ENCODE peak calls at places on chromosomes 2 and 18, in four cellular contexts. Q is CD4-positive, alpha-beta T cell; D is colonic mucosa; M is sigmoid colon. E is an unnamed sample.

GRCh38 chr2:101556033-101556459 is 81.1 kb upstream of the RFX8 start:
- DNase-seq in Q (no peak), D (no peak), M (no peak), E (no peak)

GRCh38 chr2:121149384-121149783 is 135.6 kb downstream of the TFCP2L1 start:
- DNase-seq in Q (no peak), D (no peak), M (no peak), E (no peak)

GRCh38 chr2:202178342-202178958 is 59.9 kb downstream of the SUMO1 start:
- DNase-seq in M (peak), D (peak), Q (peak), E (peak)

GRCh38 chr2:74250189-74250631 is 51.8 kb downstream of the MTHFD2 start:
- DNase-seq in D (peak), M (no peak), Q (peak), E (peak)

GRCh38 chr2:9768388-9768787 is 74.9 kb upstream of the TAF1B start:
- DNase-seq in D (no peak), M (no peak), Q (no peak), E (peak)

GRCh38 chr18:32389868-32390267 is 80.8 kb downstream of the GAREM1 start:
- DNase-seq in M (no peak), Q (no peak), D (peak), E (no peak)

GRCh38 chr2:191032588-191033429 is 18.8 kb upstream of the STAT1 start:
- DNase-seq in Q (no peak), D (no peak), M (no peak), E (no peak)

GRCh38 chr2:64779117-64779690 is 125.5 kb upstream of the SERTAD2 start:
- DNase-seq in M (no peak), D (no peak), Q (no peak), E (no peak)

GRCh38 chr2:14520385-14520945 is 112.1 kb upstream of the LRATD1 start:
- DNase-seq in D (no peak), Q (no peak), M (no peak), E (no peak)

GRCh38 chr2:38991899-38992298 is 102.2 kb downstream of the ARHGEF33 start:
- DNase-seq in D (no peak), Q (no peak), M (no peak), E (no peak)

GRCh38 chr2:12702661-12703121 is 14.0 kb upstream of the TRIB2 start:
- DNase-seq in M (no peak), D (no peak), Q (no peak), E (no peak)

GRCh38 chr2:213429516-213429915 is 145.3 kb downstream of the SPAG16 start:
- DNase-seq in D (no peak), M (no peak), Q (no peak), E (no peak)

GRCh38 chr2:40935349-40935748 is 483.5 kb upstream of the SLC8A1 start:
- DNase-seq in Q (no peak), D (no peak), M (no peak), E (no peak)

GRCh38 chr18:26215247-26215970 is 10.8 kb upstream of the TAF4B start:
- DNase-seq in M (no peak), D (no peak), Q (peak), E (no peak)

GRCh38 chr18:11761553-11761952 is 72.5 kb downstream of the GNAL start:
- DNase-seq in M (no peak), Q (no peak), D (no peak), E (no peak)

GRCh38 chr2:144989580-144990270 is 469.8 kb upstream of the ZEB2 start:
- DNase-seq in M (no peak), Q (no peak), D (no peak), E (no peak)

GRCh38 chr2:239531456-239532304 is 130.9 kb upstream of the HDAC4 start:
- DNase-seq in D (no peak), Q (no peak), M (no peak), E (no peak)

DNA sequence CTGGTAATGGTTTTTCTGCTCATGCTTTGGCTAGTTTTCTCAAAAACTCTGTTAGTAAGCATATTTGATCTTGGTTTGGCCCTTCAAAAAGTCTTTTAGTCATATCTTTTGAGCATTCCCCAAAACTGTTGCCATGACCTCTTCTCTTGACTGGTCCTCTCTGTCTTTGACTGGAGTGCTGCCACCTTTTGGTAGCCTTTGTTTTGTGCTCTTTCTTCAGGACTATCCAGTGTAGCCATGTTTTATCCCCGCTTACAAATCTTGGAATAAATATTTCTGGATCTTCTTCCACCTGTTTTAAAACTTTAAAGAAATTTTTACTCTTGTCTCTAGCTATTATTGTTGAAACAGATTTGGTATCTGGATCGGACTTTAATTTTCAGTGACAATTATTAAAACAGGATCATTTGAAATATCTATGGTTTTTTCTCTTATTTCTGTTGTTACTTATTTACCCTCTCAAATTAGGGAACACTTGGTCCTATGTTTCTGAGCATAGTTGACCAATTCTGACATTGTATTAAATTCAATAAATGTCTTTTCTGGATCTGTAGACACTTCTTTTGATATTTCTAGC is 965 bp upstream of the ELOA2 start:
- DNase-seq in D (peak), Q (no peak), M (no peak), E (peak)
- TF ChIP-seq CTCF in D (no peak), Q (no peak), M (no peak), E (peak)

DNA sequence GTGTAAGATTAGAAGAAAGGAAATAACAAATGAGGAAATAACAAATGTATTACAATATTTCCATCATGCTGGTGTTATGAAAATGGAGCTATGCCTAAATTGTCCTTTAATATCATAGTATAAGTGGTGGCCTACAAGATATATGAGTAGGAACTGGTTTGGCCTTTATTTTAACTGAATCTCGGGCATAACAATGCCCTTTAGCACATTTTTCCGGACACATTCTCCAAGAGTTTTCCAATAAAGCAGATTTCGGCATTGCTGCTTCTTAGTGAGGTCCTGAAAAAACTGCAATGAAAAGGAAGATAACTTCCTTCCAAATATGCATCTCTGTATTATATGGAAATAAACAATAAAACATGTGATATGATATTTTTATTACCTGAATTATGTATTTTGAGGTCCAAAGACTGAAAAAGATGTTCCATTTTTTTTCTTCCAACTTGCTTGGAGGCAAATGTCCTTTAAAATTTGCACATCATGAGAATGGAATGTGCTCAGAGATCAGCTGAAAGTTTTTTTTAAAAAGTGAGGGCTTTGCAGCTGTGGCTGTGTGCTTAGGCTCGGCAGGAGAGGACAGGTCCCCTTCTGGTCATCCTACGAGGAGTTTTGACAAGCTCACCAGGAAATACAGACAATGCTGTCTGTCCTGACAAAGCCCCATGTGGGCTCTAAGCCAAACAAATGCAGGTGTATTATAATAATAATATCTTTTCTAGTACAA is 132.3 kb upstream of the RND3 start:
- DNase-seq in M (no peak), Q (no peak), D (no peak), E (no peak)
- TF ChIP-seq CTCF in M (no peak), Q (no peak), D (no peak), E (no peak)

GRCh38 chr2:10837532-10838266 is 25.1 kb upstream of the PDIA6 start:
- DNase-seq in Q (no peak), M (no peak), D (no peak), E (no peak)

GRCh38 chr2:10834300-10834699 is 21.7 kb upstream of the PDIA6 start:
- DNase-seq in Q (no peak), M (no peak), D (no peak), E (no peak)

GRCh38 chr2:10833021-10833420 is 20.4 kb upstream of the PDIA6 start:
- DNase-seq in M (no peak), D (no peak), Q (no peak), E (no peak)

GRCh38 chr2:10832228-10832936 is 19.8 kb upstream of the PDIA6 start:
- DNase-seq in Q (peak), M (peak), D (peak), E (peak)

GRCh38 chr2:10835052-10835970 is 22.7 kb upstream of the PDIA6 start:
- DNase-seq in Q (peak), M (peak), D (peak), E (peak)
- TF ChIP-seq CTCF in Q (peak), M (peak), D (peak), E (peak)

GRCh38 chr2:8680931-8681760 is 710 bp upstream of the ID2 start:
- DNase-seq in D (peak), M (peak), Q (peak), E (peak)
- TF ChIP-seq CTCF in D (no peak), M (no peak), Q (no peak), E (no peak)

DNA sequence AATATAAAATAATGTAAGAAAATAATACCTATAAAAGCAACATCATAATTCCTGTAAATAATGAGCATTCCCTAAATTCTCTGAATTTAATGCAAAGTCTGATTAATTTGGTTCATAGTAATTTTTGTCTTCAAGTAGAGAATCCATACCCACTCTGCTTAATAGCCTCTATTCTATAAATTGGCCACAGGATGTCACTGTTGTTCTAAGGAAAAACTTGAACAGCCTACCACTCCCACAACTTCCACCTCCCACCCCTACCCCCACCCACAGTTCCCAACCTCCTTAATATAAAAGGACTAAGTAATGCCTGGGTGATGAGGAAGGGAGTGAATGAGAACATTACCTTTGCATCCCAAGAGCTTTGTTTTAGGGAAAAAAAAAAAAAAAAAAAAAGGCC is 27.2 kb upstream of the BBS5 start:
- DNase-seq in D (no peak), M (no peak), Q (no peak), E (peak)
- TF ChIP-seq CTCF in D (peak), M (no peak), Q (no peak), E (peak)

GRCh38 chr2:162798407-162798806 is 40.2 kb downstream of the KCNH7 start:
- DNase-seq in Q (no peak), D (no peak), M (no peak), E (no peak)
- TF ChIP-seq CTCF in Q (no peak), D (no peak), M (no peak), E (no peak)

GRCh38 chr2:85017436-85018048 is 46.6 kb downstream of the KCMF1 start:
- DNase-seq in D (no peak), M (no peak), Q (no peak), E (no peak)

GRCh38 chr2:85018049-85018447 is 47.1 kb downstream of the KCMF1 start:
- DNase-seq in M (no peak), D (no peak), Q (no peak), E (no peak)

GRCh38 chr2:85012855-85013254 is 41.9 kb downstream of the KCMF1 start:
- DNase-seq in M (no peak), D (no peak), Q (no peak), E (no peak)

GRCh38 chr2:85019121-85019520 is 48.2 kb downstream of the KCMF1 start:
- DNase-seq in D (no peak), M (no peak), Q (no peak), E (no peak)

DNA sequence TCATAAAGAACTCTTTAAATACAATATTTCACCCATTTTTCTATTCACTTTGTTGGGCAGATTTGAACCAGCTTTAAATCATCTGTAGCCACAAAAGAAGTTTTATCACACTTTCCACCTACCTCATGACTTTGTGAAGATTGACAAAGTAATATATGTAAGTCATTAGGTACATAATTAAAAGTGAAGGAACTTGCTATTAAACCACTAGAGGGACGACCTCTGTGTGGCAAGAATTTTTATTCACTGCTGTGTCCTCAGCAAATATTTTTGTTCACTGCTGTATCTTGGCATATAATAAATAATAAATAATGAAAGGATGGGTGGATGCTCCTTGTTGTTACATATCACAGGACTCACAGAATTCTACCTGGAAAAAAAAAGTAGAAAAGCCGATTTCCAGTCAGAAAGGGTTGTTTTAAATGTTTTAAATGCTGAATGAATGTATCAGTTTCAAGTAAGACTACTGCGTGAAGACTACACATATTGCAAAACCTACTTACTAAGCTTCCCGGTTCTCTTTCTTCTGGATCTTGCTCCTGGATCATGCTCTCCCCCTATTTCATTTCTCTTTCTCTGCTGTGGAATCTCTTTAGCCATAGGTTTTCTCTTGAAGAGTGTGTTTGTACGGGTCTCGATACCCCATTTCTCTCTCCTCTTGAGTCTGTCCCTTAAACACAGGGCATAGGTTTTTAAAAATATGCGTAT is 44.8 kb downstream of the KCMF1 start:
- DNase-seq in D (no peak), Q (no peak), M (no peak), E (no peak)
- TF ChIP-seq CTCF in D (no peak), Q (no peak), M (peak), E (peak)